ENCODE peak calls at places on chromosome 13, in eight cellular contexts. Y is SJSA1; P is putamen; B is activated CD4-positive, alpha-beta T cell treated with anti-CD3 and anti-CD28 coated beads, Interleukin-2, amount 50 U/mL, for 1 hour; C is astrocyte of the spinal cord; O is endothelial cell; Q is naive thymus-derived CD4-positive, alpha-beta T cell; N is RWPE1. D is an unnamed sample.

GRCh38 chr13:29106651-29107050 is 286.5 kb downstream of the MTUS2 start:
- DNase-seq in C (no peak), P (no peak), Y (no peak), B (no peak), N (no peak), O (no peak), Q (no peak), D (no peak)

GRCh38 chr13:32669030-32669646 is 82.9 kb downstream of the PDS5B start:
- DNase-seq in P (peak), C (peak), B (no peak), Q (peak), Y (peak), N (peak), O (peak), D (no peak)

GRCh38 chr13:112777637-112778406 is 88.0 kb downstream of the ATP11A start:
- DNase-seq in Y (no peak), N (no peak), B (no peak), Q (no peak), C (no peak), P (no peak), O (no peak), D (no peak)

GRCh38 chr13:91174886-91175501 is 172.5 kb upstream of the MIR17HG start:
- DNase-seq in C (no peak), P (no peak), Q (no peak), Y (no peak), N (no peak), B (no peak), O (peak), D (no peak)

GRCh38 chr13:95893861-95894260 is 159.3 kb downstream of the UGGT2 start:
- DNase-seq in C (no peak), O (no peak), Y (no peak), N (no peak), B (no peak), Q (no peak), P (no peak), D (no peak)

GRCh38 chr13:112324121-112324520 is 52.0 kb upstream of the SPACA7 start:
- DNase-seq in O (no peak), C (no peak), B (no peak), P (no peak), Y (no peak), Q (no peak), N (no peak), D (no peak)

GRCh38 chr13:29361716-29362115 is 233.8 kb downstream of the SLC7A1 start:
- DNase-seq in P (no peak), Y (no peak), Q (no peak), C (no peak), B (no peak), N (no peak), O (no peak), D (no peak)

GRCh38 chr13:66675620-66676019 is 554.5 kb downstream of the PCDH9 start:
- DNase-seq in N (no peak), Y (no peak), B (no peak), C (no peak), O (no peak), P (no peak), Q (no peak), D (no peak)

GRCh38 chr13:58343081-58343480 is 711.5 kb downstream of the PCDH17 start:
- DNase-seq in N (no peak), P (no peak), B (no peak), C (peak), Y (no peak), Q (no peak), O (no peak), D (no peak)

GRCh38 chr13:39044536-39044935 is 6.3 kb downstream of the NHLRC3 start:
- DNase-seq in B (no peak), N (no peak), O (no peak), Q (no peak), C (no peak), P (no peak), Y (no peak), D (no peak)

GRCh38 chr13:99434258-99434788 is 66.9 kb upstream of the TM9SF2 start:
- DNase-seq in C (no peak), N (no peak), B (peak), Y (no peak), Q (peak), O (no peak), P (no peak), D (no peak)

GRCh38 chr13:19067767-19068166 is 113.9 kb downstream of the TUBA3C start:
- DNase-seq in C (no peak), B (no peak), Q (no peak), O (no peak), Y (no peak), N (no peak), P (no peak), D (no peak)

GRCh38 chr13:79775830-79776229 is 294.9 kb downstream of the NDFIP2 start:
- DNase-seq in O (peak), N (peak), Y (peak), Q (no peak), P (peak), C (peak), B (no peak), D (no peak)

GRCh38 chr13:41716236-41716635 is 244.7 kb downstream of the VWA8 start:
- DNase-seq in Q (no peak), C (no peak), B (no peak), O (no peak), P (peak), N (no peak), Y (no peak), D (no peak)

GRCh38 chr13:107233541-107233940 is 665.6 kb upstream of the ARGLU1 start:
- DNase-seq in C (no peak), P (no peak), Q (no peak), O (no peak), B (no peak), N (no peak), Y (no peak), D (no peak)

D was measured in spleen.